ENCODE peak calls at places on chromosome 20, in six cellular contexts. Y is spleen, U is PC-3, M is AG04449, Z is lung, A is natural killer cell. T is an unnamed sample.

GRCh38 chr20:61800359-61801064 is 265.2 kb downstream of the TAF4 start:
- DNase-seq in Y (peak), U (no peak), M (no peak), Z (no peak), A (no peak), T (no peak)

GRCh38 chr20:50584687-50585086 is 74.5 kb downstream of the PTPN1 start:
- DNase-seq in Y (peak), U (no peak), M (no peak), Z (no peak), A (no peak), T (no peak)

GRCh38 chr20:23127506-23128279 is 41.6 kb upstream of the CD93 start:
- DNase-seq in Y (peak), U (no peak), M (no peak), Z (no peak), A (no peak), T (no peak)

GRCh38 chr20:10927011-10927583 is 253.3 kb upstream of the JAG1 start:
- DNase-seq in Y (no peak), U (no peak), M (no peak), Z (no peak), A (no peak), T (no peak)

GRCh38 chr20:41632896-41633295 is 14.7 kb upstream of the CHD6 start:
- DNase-seq in Y (no peak), U (no peak), M (no peak), Z (no peak), A (no peak), T (peak)

GRCh38 chr20:22794200-22794599 is 209.8 kb upstream of the FOXA2 start:
- DNase-seq in Y (no peak), U (peak), M (no peak), Z (no peak), A (no peak), T (no peak)

GRCh38 chr20:2865630-2866029 is 7.7 kb upstream of the PTPRA start:
- DNase-seq in Y (no peak), U (no peak), M (no peak), Z (no peak), A (peak), T (no peak)

GRCh38 chr20:60034231-60035110 is 76.2 kb downstream of the CDH26 start:
- DNase-seq in Y (no peak), U (no peak), M (no peak), Z (no peak), A (no peak), T (no peak)

GRCh38 chr20:47540443-47541354 is 39.0 kb downstream of the NCOA3 start:
- DNase-seq in Y (no peak), U (peak), M (no peak), Z (no peak), A (no peak), T (no peak)

GRCh38 chr20:50953821-50954220 is 4.5 kb downstream of the DPM1 start:
- DNase-seq in Y (no peak), U (no peak), M (no peak), Z (no peak), A (no peak), T (peak)

GRCh38 chr20:48704761-48705160 is 123.0 kb downstream of the PREX1 start:
- DNase-seq in Y (peak), U (no peak), M (no peak), Z (no peak), A (no peak), T (no peak)

GRCh38 chr20:21315138-21315537 is 12.0 kb downstream of the XRN2 start:
- DNase-seq in Y (no peak), U (no peak), M (peak), Z (no peak), A (no peak), T (peak)

GRCh38 chr20:53683506-53683905 is 89.9 kb upstream of the ZNF217 start:
- DNase-seq in Y (no peak), U (no peak), M (no peak), Z (no peak), A (no peak), T (no peak)

GRCh38 chr20:22080985-22081384 is 375.5 kb downstream of the PAX1 start:
- DNase-seq in Y (no peak), U (peak), M (no peak), Z (no peak), A (no peak), T (peak)

GRCh38 chr20:1293641-1294379 is 27.7 kb downstream of the SNPH start:
- DNase-seq in Y (peak), U (no peak), M (no peak), Z (no peak), A (no peak), T (no peak)

GRCh38 chr20:48489046-48489463 is 338.7 kb downstream of the PREX1 start:
- DNase-seq in Y (no peak), U (no peak), M (no peak), Z (no peak), A (no peak), T (no peak)

GRCh38 chr20:20546402-20546801 is 166.0 kb downstream of the RALGAPA2 start:
- DNase-seq in Y (no peak), U (no peak), M (no peak), Z (no peak), A (no peak), T (peak)

GRCh38 chr20:10524034-10524476 is 89.0 kb downstream of the SLX4IP start:
- DNase-seq in Y (no peak), U (no peak), M (no peak), Z (no peak), A (no peak), T (no peak)

GRCh38 chr20:1341561-1342265 is 12.8 kb upstream of the SDCBP2 start:
- DNase-seq in Y (peak), U (peak), M (peak), Z (peak), A (no peak), T (no peak)

GRCh38 chr20:44001667-44002596 is 87.3 kb downstream of the TOX2 start:
- DNase-seq in Y (no peak), U (no peak), M (no peak), Z (no peak), A (no peak), T (no peak)

GRCh38 chr20:49447946-49448809 is 34.3 kb downstream of the KCNB1 start:
- DNase-seq in Y (no peak), U (no peak), M (no peak), Z (no peak), A (no peak), T (no peak)

GRCh38 chr20:10242166-10242565 is 23.5 kb downstream of the SNAP25 start:
- DNase-seq in Y (no peak), U (no peak), M (no peak), Z (no peak), A (no peak), T (no peak)

GRCh38 chr20:15178581-15178980 is 841.2 kb upstream of the FLRT3 start:
- DNase-seq in Y (no peak), U (no peak), M (no peak), Z (no peak), A (no peak), T (no peak)

GRCh38 chr20:58349586-58349985 is 39.4 kb upstream of the VAPB start:
- DNase-seq in Y (no peak), U (peak), M (peak), Z (no peak), A (no peak), T (peak)

GRCh38 chr20:25083773-25084615 is 2.1 kb upstream of the VSX1 start:
- DNase-seq in Y (peak), U (no peak), M (no peak), Z (no peak), A (no peak), T (peak)

GRCh38 chr20:910132-910839 is 5.8 kb downstream of the ANGPT4 start:
- DNase-seq in Y (peak), U (no peak), M (no peak), Z (no peak), A (no peak), T (no peak)

GRCh38 chr20:40506567-40506966 is 182.5 kb downstream of the MAFB start:
- DNase-seq in Y (peak), U (peak), M (peak), Z (peak), A (peak), T (peak)

GRCh38 chr20:1465470-1466210 is 1.0 kb downstream of the NSFL1C start:
- DNase-seq in Y (no peak), U (peak), M (no peak), Z (no peak), A (no peak), T (no peak)

GRCh38 chr20:11355338-11355737 is 562.4 kb upstream of the BTBD3 start:
- DNase-seq in Y (no peak), U (no peak), M (no peak), Z (no peak), A (no peak), T (no peak)

GRCh38 chr20:43755390-43755789 is 28.6 kb upstream of the GTSF1L start:
- DNase-seq in Y (no peak), U (peak), M (no peak), Z (no peak), A (no peak), T (no peak)

GRCh38 chr20:63224272-63225081 is 8.5 kb upstream of the YTHDF1 start:
- DNase-seq in Y (no peak), U (peak), M (no peak), Z (no peak), A (no peak), T (peak)

GRCh38 chr20:62840244-62841197 is 21.1 kb downstream of the TCFL5 start:
- DNase-seq in Y (no peak), U (peak), M (no peak), Z (no peak), A (no peak), T (no peak)

GRCh38 chr20:44643596-44644383 is 7.7 kb downstream of the ADA start:
- DNase-seq in Y (peak), U (peak), M (peak), Z (peak), A (peak), T (peak)

GRCh38 chr20:49354673-49355072 is 76.8 kb upstream of the ZNFX1 start:
- DNase-seq in Y (no peak), U (no peak), M (no peak), Z (no peak), A (no peak), T (no peak)

GRCh38 chr20:50369225-50370035 is 140.8 kb upstream of the PTPN1 start:
- DNase-seq in Y (no peak), U (no peak), M (no peak), Z (peak), A (no peak), T (no peak)

DNA sequence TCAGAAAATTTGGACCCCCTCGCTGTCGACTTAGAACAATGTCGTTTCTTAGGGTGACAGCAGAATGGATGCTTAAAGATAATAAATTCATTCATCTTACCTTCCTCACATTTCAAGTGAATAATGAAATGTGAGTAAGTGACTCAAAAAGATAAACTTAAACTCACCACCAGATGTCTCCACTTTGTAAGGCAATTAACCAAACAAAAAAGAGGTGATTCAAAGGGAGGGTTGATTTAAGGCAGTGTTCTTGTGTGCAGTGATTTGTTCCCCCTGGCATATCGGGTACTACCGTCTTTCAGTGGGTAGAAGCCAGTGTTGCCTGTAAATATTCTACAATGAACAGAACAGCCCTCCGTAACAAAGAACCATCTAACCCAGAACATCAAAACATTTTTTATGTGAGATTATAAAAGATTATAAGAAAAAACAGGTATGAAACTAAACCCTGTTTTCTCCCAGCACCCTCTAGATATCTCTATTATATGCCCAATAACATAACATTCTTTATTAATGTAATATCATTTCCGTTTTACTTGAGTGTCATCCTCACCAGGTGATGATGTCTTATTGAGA is 589.7 kb downstream of the CBLN4 start:
- DNase-seq in Y (no peak), U (peak), M (no peak), Z (no peak), A (no peak), T (no peak)
- TF ChIP-seq CTCF in Y (no peak), U (peak), M (no peak), Z (no peak), A (no peak), T (peak)

DNA sequence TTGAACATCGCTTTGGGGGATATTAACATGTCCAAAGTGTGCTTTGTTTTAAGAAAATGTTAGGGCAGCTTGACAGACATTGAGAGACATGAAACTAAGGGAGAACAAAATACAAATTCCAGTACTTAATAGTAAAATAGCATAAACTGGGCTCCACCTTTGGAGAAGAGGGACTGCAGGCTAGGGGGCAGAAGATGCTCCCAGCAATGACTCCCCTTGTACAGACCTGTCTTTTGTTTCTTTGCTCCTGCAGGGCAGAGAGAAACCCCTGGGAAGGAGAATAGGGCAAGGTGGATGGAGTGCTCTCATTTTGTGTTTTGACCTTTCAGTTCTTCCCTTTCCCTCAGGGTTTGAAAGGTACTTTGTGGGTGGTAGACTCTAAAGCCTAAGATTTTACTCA is 115.6 kb upstream of the PLCB4 start:
- DNase-seq in Y (no peak), U (no peak), M (no peak), Z (no peak), A (no peak), T (no peak)
- TF ChIP-seq CTCF in Y (no peak), U (peak), M (no peak), Z (no peak), A (no peak), T (no peak)

GRCh38 chr20:32019156-32019510 is 8.9 kb downstream of the CCM2L start:
- DNase-seq in Y (no peak), U (no peak), M (no peak), Z (no peak), A (no peak), T (no peak)
- TF ChIP-seq CTCF in Y (no peak), U (no peak), M (peak), Z (no peak), A (no peak), T (no peak)

GRCh38 chr20:46520976-46521579 is 7.7 kb upstream of the ZNF334 start:
- DNase-seq in Y (peak), U (peak), M (no peak), Z (peak), A (peak), T (peak)
- TF ChIP-seq CTCF in Y (peak), U (peak), M (peak), Z (peak), A (peak), T (peak)

DNA sequence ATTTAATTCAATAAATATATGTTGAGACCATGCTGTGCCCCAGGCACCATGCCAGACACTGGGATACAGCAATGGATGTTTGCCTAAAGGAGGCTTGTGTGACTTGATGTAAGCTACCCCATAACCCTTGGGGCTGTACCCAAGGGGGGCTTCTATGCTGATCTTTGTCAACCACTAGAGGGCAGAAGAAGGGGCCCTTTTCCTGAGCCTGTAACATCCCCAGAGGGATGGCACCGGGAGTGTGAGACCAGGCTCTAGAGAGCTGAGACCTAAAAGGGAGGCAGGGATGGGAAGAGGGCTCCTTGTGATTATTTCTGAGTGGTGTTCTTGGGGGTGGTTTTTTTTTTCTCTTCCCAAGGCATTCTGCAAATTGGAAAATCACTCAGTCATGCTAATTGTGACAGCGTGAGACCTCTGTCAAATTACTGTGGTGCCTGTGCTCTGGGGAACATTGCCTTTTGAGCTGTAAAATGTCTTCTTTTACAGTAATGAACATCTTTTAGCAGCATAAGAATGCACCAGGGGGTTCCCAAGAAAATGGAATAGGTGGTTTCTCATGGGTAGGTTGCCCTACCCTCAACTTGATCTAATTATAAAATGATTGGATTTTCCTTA is 138.8 kb upstream of the SLC24A3 start:
- DNase-seq in Y (no peak), U (peak), M (no peak), Z (no peak), A (no peak), T (no peak)
- TF ChIP-seq CTCF in Y (no peak), U (peak), M (no peak), Z (no peak), A (no peak), T (peak)

DNA sequence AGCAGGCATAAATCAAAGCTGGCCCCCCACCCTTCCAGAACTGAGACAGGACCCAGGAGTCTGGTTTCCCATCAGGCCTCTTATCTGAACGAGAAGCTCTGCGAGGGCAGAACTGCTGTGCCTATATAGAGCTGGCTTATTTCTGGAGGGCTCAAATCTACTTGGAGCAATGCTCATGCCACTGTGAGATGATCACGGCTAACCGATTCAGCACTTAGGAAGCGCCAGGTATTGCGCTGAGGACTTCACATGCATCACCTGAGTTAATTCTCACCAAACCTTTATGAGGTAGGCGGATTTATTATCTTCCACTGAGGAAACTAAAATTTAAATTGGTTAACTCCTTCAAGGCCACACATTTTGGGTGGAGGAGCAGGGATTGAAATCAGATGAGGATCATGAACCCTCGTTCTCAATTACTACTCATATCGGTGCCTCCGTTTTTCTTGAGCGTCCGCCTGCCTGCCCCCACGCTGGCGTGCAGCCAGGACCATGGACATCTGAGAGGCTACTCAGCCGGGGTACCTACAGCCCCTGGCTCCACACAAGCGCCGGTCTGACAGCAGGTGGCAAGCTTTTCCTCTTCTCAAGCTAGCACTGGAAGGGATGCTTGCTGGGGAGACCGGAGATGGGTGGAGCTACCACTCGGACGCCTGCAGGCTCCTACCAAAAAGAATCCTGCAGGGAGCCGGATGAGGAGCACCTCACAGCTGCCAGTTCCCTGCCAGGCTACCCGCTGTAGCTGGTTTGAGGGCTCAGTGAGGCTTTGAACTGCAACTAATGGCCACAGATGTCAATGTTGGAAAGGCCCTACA is 1.0 kb upstream of the PCIF1 start:
- DNase-seq in Y (peak), U (peak), M (no peak), Z (peak), A (peak), T (peak)
- TF ChIP-seq CTCF in Y (peak), U (peak), M (peak), Z (no peak), A (no peak), T (peak)